ENCODE peak calls at places on chromosome 11, in nine cellular contexts. One of them, this sample, is unnamed.

GRCh38 chr11:65468874-65469333 is 29.9 kb upstream of the MALAT1 start:
- DNase-seq in right cardiac atrium: peak
- DNase-seq in CD8-positive, alpha-beta memory T cell: peak
- DNase-seq in upper lobe of right lung: peak
- DNase-seq in lower lobe of right lung: peak
- DNase-seq in brain microvascular endothelial cell: no peak
- DNase-seq in A549: peak
- DNase-seq in adrenal gland: peak
- DNase-seq in CD8-positive, alpha-beta T cell: peak
- DNase-seq in this sample: no peak

GRCh38 chr11:65793625-65794400 is 7.0 kb downstream of the OVOL1 start:
- DNase-seq in CD8-positive, alpha-beta T cell: no peak
- DNase-seq in brain microvascular endothelial cell: no peak
- DNase-seq in A549: no peak
- DNase-seq in CD8-positive, alpha-beta memory T cell: no peak
- DNase-seq in upper lobe of right lung: no peak
- DNase-seq in adrenal gland: no peak
- DNase-seq in lower lobe of right lung: no peak
- DNase-seq in right cardiac atrium: no peak
- DNase-seq in this sample: no peak

GRCh38 chr11:63543711-63544110 is 7.1 kb downstream of the PLAAT4 start:
- DNase-seq in upper lobe of right lung: no peak
- DNase-seq in adrenal gland: no peak
- DNase-seq in right cardiac atrium: no peak
- DNase-seq in brain microvascular endothelial cell: no peak
- DNase-seq in CD8-positive, alpha-beta T cell: no peak
- DNase-seq in A549: no peak
- DNase-seq in CD8-positive, alpha-beta memory T cell: no peak
- DNase-seq in lower lobe of right lung: no peak
- DNase-seq in this sample: no peak

GRCh38 chr11:45180888-45181594 is 34.6 kb downstream of the PRDM11 start:
- DNase-seq in A549: peak
- DNase-seq in right cardiac atrium: peak
- DNase-seq in upper lobe of right lung: peak
- DNase-seq in brain microvascular endothelial cell: peak
- DNase-seq in CD8-positive, alpha-beta memory T cell: peak
- DNase-seq in lower lobe of right lung: peak
- DNase-seq in CD8-positive, alpha-beta T cell: peak
- DNase-seq in adrenal gland: peak
- DNase-seq in this sample: no peak

GRCh38 chr11:40292636-40293585 is 1166.5 kb downstream of the LRRC4C start:
- DNase-seq in CD8-positive, alpha-beta T cell: no peak
- DNase-seq in CD8-positive, alpha-beta memory T cell: no peak
- DNase-seq in right cardiac atrium: peak
- DNase-seq in lower lobe of right lung: no peak
- DNase-seq in upper lobe of right lung: no peak
- DNase-seq in brain microvascular endothelial cell: no peak
- DNase-seq in A549: peak
- DNase-seq in adrenal gland: no peak
- DNase-seq in this sample: no peak

GRCh38 chr11:66112041-66112491 is 42.0 kb downstream of the PACS1 start:
- DNase-seq in brain microvascular endothelial cell: no peak
- DNase-seq in upper lobe of right lung: no peak
- DNase-seq in A549: no peak
- DNase-seq in adrenal gland: no peak
- DNase-seq in right cardiac atrium: no peak
- DNase-seq in CD8-positive, alpha-beta T cell: no peak
- DNase-seq in lower lobe of right lung: no peak
- DNase-seq in CD8-positive, alpha-beta memory T cell: no peak
- DNase-seq in this sample: no peak

GRCh38 chr11:85682330-85683305 is 3.4 kb downstream of the CCDC89 start:
- DNase-seq in CD8-positive, alpha-beta memory T cell: peak
- DNase-seq in upper lobe of right lung: peak
- DNase-seq in CD8-positive, alpha-beta T cell: peak
- DNase-seq in adrenal gland: peak
- DNase-seq in brain microvascular endothelial cell: peak
- DNase-seq in right cardiac atrium: peak
- DNase-seq in lower lobe of right lung: peak
- DNase-seq in A549: peak
- DNase-seq in this sample: no peak

GRCh38 chr11:70194792-70195791 is 8.0 kb upstream of the FADD start:
- DNase-seq in lower lobe of right lung: peak
- DNase-seq in brain microvascular endothelial cell: no peak
- DNase-seq in A549: no peak
- DNase-seq in CD8-positive, alpha-beta T cell: no peak
- DNase-seq in CD8-positive, alpha-beta memory T cell: no peak
- DNase-seq in upper lobe of right lung: no peak
- DNase-seq in right cardiac atrium: no peak
- DNase-seq in adrenal gland: no peak
- DNase-seq in this sample: no peak

GRCh38 chr11:13776134-13776815 is 107.8 kb downstream of the FAR1 start:
- DNase-seq in lower lobe of right lung: no peak
- DNase-seq in A549: no peak
- DNase-seq in right cardiac atrium: no peak
- DNase-seq in CD8-positive, alpha-beta memory T cell: peak
- DNase-seq in brain microvascular endothelial cell: no peak
- DNase-seq in adrenal gland: no peak
- DNase-seq in CD8-positive, alpha-beta T cell: peak
- DNase-seq in upper lobe of right lung: no peak
- DNase-seq in this sample: no peak

GRCh38 chr11:78074756-78075155 is 4.9 kb downstream of the NDUFC2 start:
- DNase-seq in right cardiac atrium: no peak
- DNase-seq in brain microvascular endothelial cell: no peak
- DNase-seq in lower lobe of right lung: no peak
- DNase-seq in A549: no peak
- DNase-seq in upper lobe of right lung: no peak
- DNase-seq in CD8-positive, alpha-beta T cell: no peak
- DNase-seq in CD8-positive, alpha-beta memory T cell: no peak
- DNase-seq in adrenal gland: no peak
- DNase-seq in this sample: peak

GRCh38 chr11:73752903-73753302 is 8.0 kb downstream of the RAB6A start:
- DNase-seq in adrenal gland: no peak
- DNase-seq in right cardiac atrium: no peak
- DNase-seq in CD8-positive, alpha-beta memory T cell: no peak
- DNase-seq in A549: no peak
- DNase-seq in lower lobe of right lung: peak
- DNase-seq in CD8-positive, alpha-beta T cell: no peak
- DNase-seq in upper lobe of right lung: peak
- DNase-seq in brain microvascular endothelial cell: no peak
- DNase-seq in this sample: no peak

GRCh38 chr11:109000531-109000930 is 335.7 kb downstream of the DDX10 start:
- DNase-seq in CD8-positive, alpha-beta memory T cell: no peak
- DNase-seq in A549: no peak
- DNase-seq in brain microvascular endothelial cell: no peak
- DNase-seq in adrenal gland: no peak
- DNase-seq in lower lobe of right lung: no peak
- DNase-seq in CD8-positive, alpha-beta T cell: no peak
- DNase-seq in right cardiac atrium: no peak
- DNase-seq in upper lobe of right lung: no peak
- DNase-seq in this sample: no peak

GRCh38 chr11:103625624-103625965 is 410.8 kb upstream of the DDI1 start:
- DNase-seq in A549: no peak
- DNase-seq in adrenal gland: no peak
- DNase-seq in brain microvascular endothelial cell: no peak
- DNase-seq in CD8-positive, alpha-beta T cell: no peak
- DNase-seq in lower lobe of right lung: no peak
- DNase-seq in CD8-positive, alpha-beta memory T cell: no peak
- DNase-seq in right cardiac atrium: no peak
- DNase-seq in upper lobe of right lung: no peak
- DNase-seq in this sample: no peak

GRCh38 chr11:67301313-67301921 is 1.9 kb upstream of the SSH3 start:
- DNase-seq in lower lobe of right lung: peak
- DNase-seq in right cardiac atrium: peak
- DNase-seq in adrenal gland: no peak
- DNase-seq in brain microvascular endothelial cell: no peak
- DNase-seq in upper lobe of right lung: peak
- DNase-seq in CD8-positive, alpha-beta memory T cell: no peak
- DNase-seq in A549: no peak
- DNase-seq in CD8-positive, alpha-beta T cell: no peak
- DNase-seq in this sample: no peak

GRCh38 chr11:96622026-96622634 is 232.3 kb downstream of the JRKL start:
- DNase-seq in adrenal gland: no peak
- DNase-seq in brain microvascular endothelial cell: no peak
- DNase-seq in upper lobe of right lung: no peak
- DNase-seq in CD8-positive, alpha-beta memory T cell: no peak
- DNase-seq in lower lobe of right lung: no peak
- DNase-seq in A549: no peak
- DNase-seq in right cardiac atrium: no peak
- DNase-seq in CD8-positive, alpha-beta T cell: no peak
- DNase-seq in this sample: no peak

DNA sequence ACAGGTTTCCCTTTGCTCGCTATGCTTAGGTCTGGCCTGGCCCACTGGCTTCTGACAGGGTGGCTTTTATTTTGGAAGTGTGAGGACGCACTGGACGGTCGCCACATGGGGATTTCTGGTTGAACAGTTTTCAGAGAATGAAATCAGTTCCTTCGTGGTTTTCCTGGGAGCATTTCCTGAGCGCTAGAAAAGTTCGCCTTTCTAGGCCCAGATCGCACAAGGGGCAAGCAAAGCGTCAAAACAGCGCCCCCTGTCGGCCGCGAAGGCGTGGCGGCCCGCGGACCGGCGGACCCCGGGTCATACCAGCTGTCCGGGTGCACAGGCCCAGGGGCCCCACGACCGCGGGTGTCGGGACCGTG is 12.7 kb upstream of the CYP2R1 start:
- DNase-seq in A549: peak
- DNase-seq in brain microvascular endothelial cell: peak
- DNase-seq in CD8-positive, alpha-beta memory T cell: peak
- DNase-seq in right cardiac atrium: peak
- DNase-seq in lower lobe of right lung: peak
- DNase-seq in adrenal gland: peak
- DNase-seq in upper lobe of right lung: peak
- DNase-seq in CD8-positive, alpha-beta T cell: peak
- DNase-seq in this sample: peak
- H3K27ac ChIP-seq in A549: peak
- H3K27ac ChIP-seq in brain microvascular endothelial cell: no peak
- H3K27ac ChIP-seq in CD8-positive, alpha-beta memory T cell: peak
- H3K27ac ChIP-seq in right cardiac atrium: no peak
- H3K27ac ChIP-seq in lower lobe of right lung: peak
- H3K27ac ChIP-seq in adrenal gland: no peak
- H3K27ac ChIP-seq in upper lobe of right lung: no peak
- H3K27ac ChIP-seq in CD8-positive, alpha-beta T cell: peak
- H3K27ac ChIP-seq in this sample: no peak

GRCh38 chr11:115623021-115623451 is 118.8 kb upstream of the CADM1 start:
- DNase-seq in CD8-positive, alpha-beta T cell: no peak
- DNase-seq in A549: peak
- DNase-seq in brain microvascular endothelial cell: peak
- DNase-seq in right cardiac atrium: peak
- DNase-seq in adrenal gland: peak
- DNase-seq in lower lobe of right lung: peak
- DNase-seq in CD8-positive, alpha-beta memory T cell: no peak
- DNase-seq in upper lobe of right lung: peak
- DNase-seq in this sample: no peak
- H3K27ac ChIP-seq in CD8-positive, alpha-beta T cell: no peak
- H3K27ac ChIP-seq in A549: peak
- H3K27ac ChIP-seq in brain microvascular endothelial cell: no peak
- H3K27ac ChIP-seq in right cardiac atrium: peak
- H3K27ac ChIP-seq in adrenal gland: no peak
- H3K27ac ChIP-seq in lower lobe of right lung: no peak
- H3K27ac ChIP-seq in CD8-positive, alpha-beta memory T cell: no peak
- H3K27ac ChIP-seq in upper lobe of right lung: peak
- H3K27ac ChIP-seq in this sample: no peak

DNA sequence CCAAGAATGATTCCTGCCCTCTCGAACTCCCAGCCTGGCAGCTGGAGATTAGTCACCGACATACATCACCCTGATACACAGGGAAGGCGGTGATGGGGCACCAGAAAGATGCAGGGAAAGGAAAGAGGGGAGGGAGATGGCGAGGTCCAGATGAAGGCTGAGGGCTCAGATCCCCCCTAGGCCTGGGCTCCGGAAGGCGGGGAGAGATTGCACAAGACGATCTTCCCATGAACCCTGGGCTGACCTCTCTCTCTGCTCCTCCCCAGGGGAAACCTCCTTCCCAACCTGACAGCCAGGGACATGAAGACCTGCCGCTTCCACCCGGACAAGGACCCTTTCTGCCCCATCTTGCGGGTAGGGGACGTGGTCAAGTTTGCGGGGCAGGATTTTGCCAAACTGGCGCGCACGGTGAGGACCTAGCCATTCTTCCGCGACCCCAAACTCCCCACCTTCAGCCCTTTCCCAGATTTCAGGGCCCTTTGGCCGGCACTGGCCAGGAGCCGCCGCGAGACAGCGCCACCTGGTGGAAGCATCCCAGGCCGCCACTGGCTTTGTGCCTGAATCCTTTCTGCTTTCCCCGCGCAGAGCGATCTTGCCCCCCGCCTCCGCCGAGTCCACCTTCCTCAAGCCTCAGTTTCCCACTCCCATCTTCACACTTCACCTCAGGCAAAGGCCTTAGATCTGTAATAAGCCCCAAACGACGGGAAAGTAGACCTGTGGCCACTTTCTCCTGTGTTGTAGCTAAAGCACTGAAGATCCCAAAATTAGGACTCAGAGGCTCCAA is 11.5 kb downstream of the P2RX3 start:
- DNase-seq in CD8-positive, alpha-beta memory T cell: peak
- DNase-seq in adrenal gland: peak
- DNase-seq in A549: peak
- DNase-seq in right cardiac atrium: peak
- DNase-seq in brain microvascular endothelial cell: no peak
- DNase-seq in CD8-positive, alpha-beta T cell: peak
- DNase-seq in lower lobe of right lung: peak
- DNase-seq in upper lobe of right lung: peak
- DNase-seq in this sample: peak
- H3K27ac ChIP-seq in CD8-positive, alpha-beta memory T cell: no peak
- H3K27ac ChIP-seq in adrenal gland: no peak
- H3K27ac ChIP-seq in A549: peak
- H3K27ac ChIP-seq in right cardiac atrium: no peak
- H3K27ac ChIP-seq in brain microvascular endothelial cell: no peak
- H3K27ac ChIP-seq in CD8-positive, alpha-beta T cell: no peak
- H3K27ac ChIP-seq in lower lobe of right lung: no peak
- H3K27ac ChIP-seq in upper lobe of right lung: no peak
- H3K27ac ChIP-seq in this sample: no peak

GRCh38 chr11:117819096-117820040 is 5.2 kb downstream of the FXYD2 start:
- DNase-seq in right cardiac atrium: peak
- DNase-seq in lower lobe of right lung: peak
- DNase-seq in A549: peak
- DNase-seq in CD8-positive, alpha-beta memory T cell: no peak
- DNase-seq in upper lobe of right lung: no peak
- DNase-seq in adrenal gland: peak
- DNase-seq in CD8-positive, alpha-beta T cell: no peak
- DNase-seq in brain microvascular endothelial cell: peak
- DNase-seq in this sample: no peak

GRCh38 chr11:117816846-117817212 is 7.7 kb downstream of the FXYD2 start:
- DNase-seq in upper lobe of right lung: no peak
- DNase-seq in A549: no peak
- DNase-seq in adrenal gland: no peak
- DNase-seq in brain microvascular endothelial cell: no peak
- DNase-seq in lower lobe of right lung: no peak
- DNase-seq in CD8-positive, alpha-beta memory T cell: no peak
- DNase-seq in right cardiac atrium: no peak
- DNase-seq in CD8-positive, alpha-beta T cell: no peak
- DNase-seq in this sample: no peak

GRCh38 chr11:117816151-117816741 is 8.3 kb downstream of the FXYD2 start:
- DNase-seq in CD8-positive, alpha-beta memory T cell: no peak
- DNase-seq in upper lobe of right lung: no peak
- DNase-seq in lower lobe of right lung: no peak
- DNase-seq in CD8-positive, alpha-beta T cell: no peak
- DNase-seq in A549: no peak
- DNase-seq in brain microvascular endothelial cell: peak
- DNase-seq in adrenal gland: peak
- DNase-seq in right cardiac atrium: peak
- DNase-seq in this sample: no peak

GRCh38 chr11:117818036-117818858 is 6.3 kb downstream of the FXYD2 start:
- DNase-seq in A549: no peak
- DNase-seq in CD8-positive, alpha-beta memory T cell: no peak
- DNase-seq in right cardiac atrium: no peak
- DNase-seq in upper lobe of right lung: no peak
- DNase-seq in brain microvascular endothelial cell: peak
- DNase-seq in CD8-positive, alpha-beta T cell: no peak
- DNase-seq in adrenal gland: peak
- DNase-seq in lower lobe of right lung: peak
- DNase-seq in this sample: no peak

GRCh38 chr11:117817213-117818035 is 7.1 kb downstream of the FXYD2 start:
- DNase-seq in right cardiac atrium: peak
- DNase-seq in adrenal gland: peak
- DNase-seq in brain microvascular endothelial cell: peak
- DNase-seq in lower lobe of right lung: peak
- DNase-seq in CD8-positive, alpha-beta T cell: peak
- DNase-seq in A549: peak
- DNase-seq in CD8-positive, alpha-beta memory T cell: peak
- DNase-seq in upper lobe of right lung: peak
- DNase-seq in this sample: peak
- H3K27ac ChIP-seq in right cardiac atrium: peak
- H3K27ac ChIP-seq in adrenal gland: peak
- H3K27ac ChIP-seq in brain microvascular endothelial cell: no peak
- H3K27ac ChIP-seq in lower lobe of right lung: peak
- H3K27ac ChIP-seq in CD8-positive, alpha-beta T cell: no peak
- H3K27ac ChIP-seq in A549: peak
- H3K27ac ChIP-seq in CD8-positive, alpha-beta memory T cell: no peak
- H3K27ac ChIP-seq in upper lobe of right lung: peak
- H3K27ac ChIP-seq in this sample: no peak